ENCODE peak calls at places on chromosomes 1 and 21, in five cellular contexts. One of them, this sample, is unnamed.

GRCh38 chr1:39268906-39269305 is 64.4 kb downstream of the MACF1 start:
- DNase-seq in IMR-90: peak; percentile 13
- DNase-seq in H9: peak; percentile 82
- DNase-seq in H1: peak; percentile 44
- DNase-seq in mesenchymal stem cell: peak; percentile 32
- DNase-seq in this sample: no peak

GRCh38 chr1:10755977-10756521 is 40.4 kb downstream of the CASZ1 start:
- DNase-seq in H9: peak; percentile 48
- DNase-seq in mesenchymal stem cell: no peak
- DNase-seq in IMR-90: no peak
- DNase-seq in H1: no peak
- DNase-seq in this sample: no peak

GRCh38 chr1:59788825-59789224 is 25.9 kb upstream of the HOOK1 start:
- DNase-seq in H9: no peak
- DNase-seq in H1: no peak
- DNase-seq in mesenchymal stem cell: no peak
- DNase-seq in IMR-90: no peak
- DNase-seq in this sample: no peak

GRCh38 chr1:174044418-174045222 is 22.5 kb upstream of the RC3H1 start:
- DNase-seq in H9: no peak
- DNase-seq in mesenchymal stem cell: no peak
- DNase-seq in H1: no peak
- DNase-seq in IMR-90: no peak
- DNase-seq in this sample: no peak

GRCh38 chr1:165114022-165114888 is 242.3 kb downstream of the LMX1A start:
- DNase-seq in H9: peak; percentile 51
- DNase-seq in mesenchymal stem cell: peak; percentile 46
- DNase-seq in H1: peak; percentile 47
- DNase-seq in IMR-90: peak; percentile 30
- DNase-seq in this sample: peak; percentile 64

GRCh38 chr1:11188858-11189451 is at the start of gene ANGPTL7:
- DNase-seq in H9: no peak
- DNase-seq in H1: no peak
- DNase-seq in IMR-90: no peak
- DNase-seq in mesenchymal stem cell: no peak
- DNase-seq in this sample: no peak

GRCh38 chr1:182668633-182669032 is 15.8 kb downstream of the RGS8 start:
- DNase-seq in H1: no peak
- DNase-seq in mesenchymal stem cell: no peak
- DNase-seq in H9: no peak
- DNase-seq in IMR-90: no peak
- DNase-seq in this sample: no peak

GRCh38 chr1:97006044-97006676 is 284.6 kb downstream of the PTBP2 start:
- DNase-seq in mesenchymal stem cell: peak; percentile 23
- DNase-seq in H9: no peak
- DNase-seq in H1: no peak
- DNase-seq in IMR-90: peak; percentile 84
- DNase-seq in this sample: no peak

GRCh38 chr21:10272216-10272615 is 249.2 kb upstream of the TPTE start:
- DNase-seq in mesenchymal stem cell: peak; percentile 52
- DNase-seq in IMR-90: no peak
- DNase-seq in H9: no peak
- DNase-seq in H1: no peak
- DNase-seq in this sample: no peak

GRCh38 chr1:39933956-39934941 is 20.7 kb upstream of the MFSD2A start:
- DNase-seq in H1: no peak
- DNase-seq in mesenchymal stem cell: peak; percentile 92
- DNase-seq in IMR-90: peak; percentile 91
- DNase-seq in H9: no peak
- DNase-seq in this sample: no peak

GRCh38 chr1:7008331-7008730 is 223.1 kb downstream of the CAMTA1 start:
- DNase-seq in IMR-90: no peak
- DNase-seq in H9: peak; percentile 10
- DNase-seq in mesenchymal stem cell: no peak
- DNase-seq in H1: no peak
- DNase-seq in this sample: no peak

GRCh38 chr1:85623061-85623471 is 42.5 kb downstream of the CCN1 start:
- DNase-seq in mesenchymal stem cell: peak; percentile 80
- DNase-seq in H1: no peak
- DNase-seq in H9: no peak
- DNase-seq in IMR-90: peak; percentile 98
- DNase-seq in this sample: no peak

GRCh38 chr21:42830456-42831455 is 48.6 kb downstream of the WDR4 start:
- DNase-seq in IMR-90: no peak
- DNase-seq in H9: no peak
- DNase-seq in H1: no peak
- DNase-seq in mesenchymal stem cell: no peak
- DNase-seq in this sample: no peak

GRCh38 chr1:110513511-110513910 is 5.5 kb downstream of the KCNA10 start:
- DNase-seq in H1: peak; percentile 29
- DNase-seq in mesenchymal stem cell: no peak
- DNase-seq in H9: peak; percentile 88
- DNase-seq in IMR-90: no peak
- DNase-seq in this sample: no peak

GRCh38 chr1:91404151-91405012 is at the start of gene HFM1:
- DNase-seq in mesenchymal stem cell: peak; percentile 73
- DNase-seq in H9: peak; percentile 93
- DNase-seq in IMR-90: peak; percentile 69
- DNase-seq in H1: no peak
- DNase-seq in this sample: peak; percentile 88

GRCh38 chr1:241499910-241500309 is 19.6 kb downstream of the FH start:
- DNase-seq in H9: no peak
- DNase-seq in IMR-90: peak; percentile 62
- DNase-seq in H1: no peak
- DNase-seq in mesenchymal stem cell: peak; percentile 44
- DNase-seq in this sample: no peak

GRCh38 chr1:209150114-209150513 is 433.4 kb upstream of the CAMK1G start:
- DNase-seq in H9: no peak
- DNase-seq in H1: no peak
- DNase-seq in IMR-90: peak; percentile 15
- DNase-seq in mesenchymal stem cell: peak; percentile 55
- DNase-seq in this sample: peak; percentile 59

GRCh38 chr1:157034137-157034800 is 11.3 kb downstream of the ARHGEF11 start:
- DNase-seq in mesenchymal stem cell: no peak
- DNase-seq in H9: no peak
- DNase-seq in IMR-90: peak; percentile 22
- DNase-seq in H1: no peak
- DNase-seq in this sample: no peak

GRCh38 chr1:157961805-157962762 is 31.4 kb upstream of the KIRREL1 start:
- DNase-seq in H1: no peak
- DNase-seq in IMR-90: peak; percentile 69
- DNase-seq in H9: no peak
- DNase-seq in mesenchymal stem cell: peak; percentile 79
- DNase-seq in this sample: no peak

GRCh38 chr1:66853379-66853778 is 52.3 kb upstream of the INSL5 start:
- DNase-seq in mesenchymal stem cell: no peak
- DNase-seq in H9: no peak
- DNase-seq in IMR-90: no peak
- DNase-seq in H1: no peak
- DNase-seq in this sample: no peak

GRCh38 chr1:14704846-14705245 is 106.4 kb downstream of the KAZN start:
- DNase-seq in mesenchymal stem cell: no peak
- DNase-seq in H9: no peak
- DNase-seq in H1: no peak
- DNase-seq in IMR-90: no peak
- DNase-seq in this sample: no peak

GRCh38 chr1:63563745-63564144 is 29.5 kb upstream of the PGM1 start:
- DNase-seq in H1: no peak
- DNase-seq in H9: no peak
- DNase-seq in mesenchymal stem cell: no peak
- DNase-seq in IMR-90: no peak
- DNase-seq in this sample: no peak

GRCh38 chr1:182173791-182174190 is 112.3 kb upstream of the ZNF648 start:
- DNase-seq in H1: no peak
- DNase-seq in mesenchymal stem cell: no peak
- DNase-seq in H9: no peak
- DNase-seq in IMR-90: no peak
- DNase-seq in this sample: no peak

GRCh38 chr1:145992958-145993617 is 3.3 kb downstream of the TXNIP start:
- DNase-seq in H9: no peak
- DNase-seq in IMR-90: no peak
- DNase-seq in mesenchymal stem cell: no peak
- DNase-seq in H1: no peak
- DNase-seq in this sample: no peak

GRCh38 chr1:202329891-202330290 is 11.8 kb downstream of the UBE2T start:
- DNase-seq in H1: no peak
- DNase-seq in IMR-90: no peak
- DNase-seq in mesenchymal stem cell: no peak
- DNase-seq in H9: no peak
- DNase-seq in this sample: no peak

GRCh38 chr1:206012086-206012859 is 9.1 kb upstream of the RAB7B start:
- DNase-seq in H1: no peak
- DNase-seq in mesenchymal stem cell: no peak
- DNase-seq in IMR-90: no peak
- DNase-seq in H9: peak; percentile 65
- DNase-seq in this sample: no peak

GRCh38 chr1:227935826-227936225 is 11.9 kb downstream of the WNT9A start:
- DNase-seq in H1: no peak
- DNase-seq in mesenchymal stem cell: no peak
- DNase-seq in IMR-90: no peak
- DNase-seq in H9: no peak
- DNase-seq in this sample: no peak

GRCh38 chr1:159010398-159010797 is 691 bp downstream of the IFI16 start:
- DNase-seq in IMR-90: no peak
- DNase-seq in H9: no peak
- DNase-seq in H1: no peak
- DNase-seq in mesenchymal stem cell: no peak
- DNase-seq in this sample: no peak

GRCh38 chr1:172708452-172708851 is 49.5 kb downstream of the FASLG start:
- DNase-seq in H1: no peak
- DNase-seq in IMR-90: no peak
- DNase-seq in H9: no peak
- DNase-seq in mesenchymal stem cell: no peak
- DNase-seq in this sample: no peak

GRCh38 chr21:20592482-20592881 is 405.7 kb upstream of the NCAM2 start:
- DNase-seq in mesenchymal stem cell: no peak
- DNase-seq in H9: no peak
- DNase-seq in H1: no peak
- DNase-seq in IMR-90: no peak
- DNase-seq in this sample: no peak

GRCh38 chr21:36104306-36105300 is 30.3 kb upstream of the CBR3 start:
- DNase-seq in mesenchymal stem cell: peak; percentile 22
- DNase-seq in H9: peak; percentile 72
- DNase-seq in IMR-90: peak; percentile 26
- DNase-seq in H1: peak; percentile 51
- DNase-seq in this sample: peak; percentile 54

GRCh38 chr1:113628997-113629396 is 130.3 kb downstream of the PHTF1 start:
- DNase-seq in IMR-90: no peak
- DNase-seq in mesenchymal stem cell: no peak
- DNase-seq in H9: no peak
- DNase-seq in H1: no peak
- DNase-seq in this sample: no peak

GRCh38 chr1:23591460-23592208 is 32.3 kb upstream of the ID3 start:
- DNase-seq in IMR-90: peak; percentile 46
- DNase-seq in H9: no peak
- DNase-seq in H1: no peak
- DNase-seq in mesenchymal stem cell: peak; percentile 42
- DNase-seq in this sample: no peak
- H2AK5ac ChIP-seq in IMR-90: peak overlapping the region; percentile 87
- H2AK5ac ChIP-seq in H9: no peak overlapping the region
- H2AK5ac ChIP-seq in H1: no peak overlapping the region
- H2AK5ac ChIP-seq in mesenchymal stem cell: peak overlapping the region; percentile 48
- H2AK5ac ChIP-seq in this sample: peak overlapping the region; percentile 50

GRCh38 chr1:44985747-44986359 is 542 bp downstream of the EIF2B3 start:
- DNase-seq in H1: no peak
- DNase-seq in IMR-90: peak; percentile 8
- DNase-seq in mesenchymal stem cell: no peak
- DNase-seq in H9: no peak
- DNase-seq in this sample: no peak
- H3K14ac ChIP-seq in H1: no peak overlapping the region
- H3K14ac ChIP-seq in IMR-90: peak overlapping the region; percentile 62
- H3K14ac ChIP-seq in mesenchymal stem cell: no peak overlapping the region
- H3K14ac ChIP-seq in H9: no peak overlapping the region
- H3K14ac ChIP-seq in this sample: peak overlapping the region; percentile 40

DNA sequence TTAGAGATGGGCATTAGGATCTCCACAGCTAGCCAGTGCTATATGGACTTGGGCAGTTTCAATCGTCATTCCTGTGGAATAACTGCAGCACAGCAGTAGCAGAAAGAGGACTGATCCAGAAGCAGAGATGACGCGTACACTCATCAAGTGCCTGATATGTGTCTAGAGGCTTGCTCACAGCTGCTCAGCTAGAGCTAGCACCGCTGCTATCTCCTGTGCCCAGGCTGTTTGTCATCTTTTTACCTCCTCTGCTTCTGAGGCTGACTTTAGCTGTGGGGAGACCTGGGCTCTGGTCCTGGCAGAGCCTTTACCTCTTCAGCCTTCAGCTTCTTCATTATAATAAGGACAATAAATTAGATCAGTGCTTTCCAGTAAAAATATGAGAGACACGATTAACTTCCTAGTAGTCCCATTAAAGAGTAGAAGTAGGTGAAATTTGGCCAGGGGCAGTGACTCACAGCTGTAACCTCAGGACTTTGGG is 5.3 kb downstream of the TENT5C start:
- DNase-seq in mesenchymal stem cell: peak; percentile 44
- DNase-seq in H9: peak; percentile 5
- DNase-seq in IMR-90: no peak
- DNase-seq in H1: no peak
- DNase-seq in this sample: no peak
- H3K4me1 ChIP-seq in mesenchymal stem cell: peaks cover 10% of the 10 kb centered on the region
- H3K4me1 ChIP-seq in H9: no peaks in the 10 kb centered on the region
- H3K4me1 ChIP-seq in IMR-90: peaks cover 30% of the 10 kb centered on the region
- H3K4me1 ChIP-seq in H1: no peaks in the 10 kb centered on the region
- H3K4me1 ChIP-seq in this sample: no peaks in the 10 kb centered on the region

GRCh38 chr1:161160763-161161162 is 1.5 kb downstream of the USP21 start:
- DNase-seq in IMR-90: no peak
- DNase-seq in H9: no peak
- DNase-seq in H1: no peak
- DNase-seq in mesenchymal stem cell: no peak
- DNase-seq in this sample: no peak

GRCh38 chr1:161161652-161162051 is 2.4 kb downstream of the USP21 start:
- DNase-seq in H1: no peak
- DNase-seq in H9: no peak
- DNase-seq in IMR-90: no peak
- DNase-seq in mesenchymal stem cell: no peak
- DNase-seq in this sample: no peak

GRCh38 chr1:161159087-161159914 is at the start of gene USP21:
- DNase-seq in H1: peak; percentile 77
- DNase-seq in IMR-90: peak; percentile 84
- DNase-seq in mesenchymal stem cell: peak; percentile 92
- DNase-seq in H9: peak; percentile 94
- DNase-seq in this sample: peak; percentile 92

GRCh38 chr1:161158316-161159016 is 834 bp upstream of the USP21 start:
- DNase-seq in H1: no peak
- DNase-seq in mesenchymal stem cell: no peak
- DNase-seq in H9: no peak
- DNase-seq in IMR-90: no peak
- DNase-seq in this sample: no peak

GRCh38 chr1:161159915-161160248 is 582 bp downstream of the USP21 start:
- DNase-seq in H1: no peak
- DNase-seq in mesenchymal stem cell: no peak
- DNase-seq in H9: no peak
- DNase-seq in IMR-90: no peak
- DNase-seq in this sample: no peak
- H2AK5ac ChIP-seq in H1: no peak overlapping the region
- H2AK5ac ChIP-seq in mesenchymal stem cell: no peak overlapping the region
- H2AK5ac ChIP-seq in H9: no peak overlapping the region
- H2AK5ac ChIP-seq in IMR-90: peak overlapping the region; percentile 82
- H2AK5ac ChIP-seq in this sample: no peak overlapping the region

This sample was measured in neuronal stem cell.